ENCODE peak calls at places on chromosomes 4 and X, in five cellular contexts. A is epithelial cell of esophagus, J is tibial artery, S is esophagus squamous epithelium, U is endodermal cell. X is an unnamed sample.

GRCh38 chr4:56247646-56248045 is 139.6 kb downstream of the AASDH start:
- DNase-seq in J (no peak), U (no peak), A (no peak), S (no peak), X (no peak)

GRCh38 chrX:86028681-86029080 is 18.7 kb downstream of the CHM start:
- DNase-seq in U (no peak), S (no peak), J (no peak), A (no peak), X (no peak)

GRCh38 chrX:130171446-130172126 is at the start of gene RAB33A:
- DNase-seq in J (peak; percentile 65), A (peak; percentile 6), U (peak; percentile 75), S (no peak), X (peak; percentile 43)

GRCh38 chrX:19798423-19798822 is 89.0 kb downstream of the SH3KBP1 start:
- DNase-seq in S (no peak), J (no peak), A (no peak), U (no peak), X (no peak)

GRCh38 chr4:1572521-1572920 is 111.6 kb downstream of the FAM53A start:
- DNase-seq in S (no peak), U (peak; percentile 85), J (no peak), A (no peak), X (no peak)

GRCh38 chrX:97294016-97294415 is 410.3 kb downstream of the RPA4 start:
- DNase-seq in A (no peak), J (no peak), U (no peak), S (no peak), X (no peak)

GRCh38 chr4:147674073-147674472 is 9.9 kb downstream of the PRMT9 start:
- DNase-seq in J (no peak), U (no peak), A (no peak), S (no peak), X (no peak)

GRCh38 chrX:44489515-44489914 is 53.1 kb downstream of the FUNDC1 start:
- DNase-seq in U (no peak), J (no peak), S (no peak), A (no peak), X (no peak)

GRCh38 chrX:11481035-11481434 is 184.7 kb downstream of the ARHGAP6 start:
- DNase-seq in J (no peak), A (no peak), U (no peak), S (no peak), X (no peak)

GRCh38 chr4:15373363-15373762 is 54.5 kb upstream of the C1QTNF7 start:
- DNase-seq in U (no peak), A (peak; percentile 25), S (no peak), J (no peak), X (no peak)

GRCh38 chr4:9898596-9899345 is 117.3 kb downstream of the DRD5 start:
- DNase-seq in J (no peak), A (peak; percentile 79), U (peak; percentile 91), S (no peak), X (no peak)

GRCh38 chrX:25178555-25178954 is 162.8 kb upstream of the ARX start:
- DNase-seq in A (no peak), J (no peak), S (no peak), U (no peak), X (no peak)

GRCh38 chr4:17027495-17027894 is 129.1 kb upstream of the LDB2 start:
- DNase-seq in S (no peak), J (no peak), U (no peak), A (peak; percentile 96), X (no peak)

GRCh38 chr4:8700576-8700975 is 108.0 kb downstream of the CPZ start:
- DNase-seq in A (no peak), U (peak; percentile 41), J (peak; percentile 6), S (no peak), X (no peak)

GRCh38 chrX:110086916-110087484 is 84.1 kb downstream of the TMEM164 start:
- DNase-seq in S (no peak), A (peak; percentile 92), J (no peak), U (no peak), X (peak; percentile 41)

GRCh38 chrX:96721398-96721797 is 36.8 kb downstream of the DIAPH2 start:
- DNase-seq in S (no peak), U (no peak), J (no peak), A (no peak), X (no peak)

GRCh38 chr4:154030747-154031146 is 241.9 kb upstream of the SFRP2 start:
- DNase-seq in A (no peak), S (no peak), J (no peak), U (no peak), X (no peak)

GRCh38 chr4:139210486-139210885 is 33.5 kb upstream of the ELF2 start:
- DNase-seq in U (no peak), S (no peak), A (no peak), J (no peak), X (no peak)

GRCh38 chrX:18899796-18900380 is 84.0 kb downstream of the PHKA2 start:
- DNase-seq in U (peak; percentile 68), A (no peak), J (no peak), S (no peak), X (no peak)

GRCh38 chr4:2799971-2800690 is 7.2 kb downstream of the SH3BP2 start:
- DNase-seq in J (peak; percentile 66), A (peak; percentile 39), S (no peak), U (no peak), X (peak; percentile 17)

GRCh38 chr4:128306992-128307581 is 19.5 kb upstream of the PGRMC2 start:
- DNase-seq in A (no peak), J (no peak), U (no peak), S (no peak), X (no peak)

DNA sequence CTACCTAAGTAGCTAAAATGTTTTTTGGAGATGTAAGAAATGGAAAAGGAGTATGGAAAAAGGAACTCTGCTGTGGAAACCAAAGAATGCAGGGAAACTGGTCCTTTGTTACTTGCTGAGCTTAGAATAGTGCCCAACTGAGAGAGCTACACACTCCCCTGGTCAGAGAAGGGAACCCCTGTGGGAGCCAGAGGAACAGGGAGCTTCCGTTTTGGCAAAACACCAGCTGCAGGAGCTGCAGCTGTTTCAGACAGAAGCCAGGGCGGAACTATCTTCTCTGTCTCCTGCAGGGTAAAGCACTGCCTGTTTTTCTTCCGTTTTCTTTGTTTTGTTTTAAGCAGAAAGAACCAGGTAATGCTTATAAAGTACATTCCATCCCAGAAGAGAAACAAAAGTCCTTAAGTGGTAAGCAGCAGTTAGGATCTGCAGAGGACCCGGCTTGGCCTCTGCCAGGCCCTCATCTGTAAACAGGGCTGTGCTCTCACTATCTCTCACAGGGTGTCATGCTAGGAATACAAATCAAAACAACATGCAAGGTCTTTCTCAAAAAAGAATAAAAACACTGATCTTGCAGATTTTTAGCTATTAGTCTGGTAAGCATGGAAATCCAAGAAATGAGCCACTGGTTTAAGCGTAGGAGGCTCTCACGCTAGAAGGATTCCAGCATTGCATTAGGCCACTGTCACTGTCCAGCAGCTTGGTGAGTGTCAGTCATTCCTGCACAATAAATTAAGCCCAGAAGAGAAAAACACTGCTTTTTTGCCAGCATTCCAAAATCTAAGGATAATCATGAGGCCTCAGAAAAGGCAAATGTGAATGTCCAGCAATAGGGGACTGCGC is 76.1 kb downstream of the CHST7 start:
- DNase-seq in S (no peak), U (peak; percentile 70), A (no peak), J (no peak), X (peak; percentile 79)
- H3K4me3 ChIP-seq in S (no peak overlapping the region), U (no peak overlapping the region), A (no peak overlapping the region), J (no peak overlapping the region), X (no peak overlapping the region)

DNA sequence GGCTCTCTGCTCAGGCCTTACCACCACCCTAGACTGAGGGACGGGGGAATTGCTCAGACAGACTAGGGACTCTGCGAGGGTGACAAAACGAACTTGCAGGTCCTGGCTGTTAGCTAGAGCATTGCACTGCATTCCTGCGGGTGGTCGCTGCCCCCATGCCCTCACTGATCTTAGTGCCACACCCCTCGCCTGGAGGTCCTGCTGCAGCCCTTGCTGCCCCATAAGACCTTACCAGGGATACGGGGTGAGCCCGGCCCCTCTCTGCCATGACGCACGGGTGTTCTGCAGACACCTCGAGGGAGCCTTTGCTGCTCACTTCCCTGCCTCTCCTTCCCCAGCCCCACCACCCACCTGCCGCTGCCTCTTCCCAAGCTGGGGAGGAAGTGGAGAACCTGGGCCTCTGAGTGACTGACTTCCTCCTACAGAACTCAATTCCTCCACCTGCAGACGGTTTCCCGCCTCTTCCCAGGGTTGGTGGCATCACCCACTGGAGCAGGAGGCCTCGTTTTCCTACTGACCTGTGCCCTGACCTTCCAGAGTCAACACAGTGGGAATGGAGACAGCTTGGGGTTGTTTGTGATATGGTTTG is 19.8 kb upstream of the TBC1D14 start:
- DNase-seq in A (no peak), U (no peak), J (no peak), S (no peak), X (no peak)
- H3K4me3 ChIP-seq in A (no peak overlapping the region), U (no peak overlapping the region), J (no peak overlapping the region), S (no peak overlapping the region), X (no peak overlapping the region)

GRCh38 chr4:53105313-53105712 is 243.2 kb downstream of the RASL11B start:
- DNase-seq in S (no peak), A (no peak), J (no peak), U (peak; percentile 46), X (no peak)

GRCh38 chr4:53103489-53103888 is 241.4 kb downstream of the RASL11B start:
- DNase-seq in J (no peak), U (no peak), S (no peak), A (no peak), X (no peak)

GRCh38 chr4:53098681-53099121 is 236.6 kb downstream of the RASL11B start:
- DNase-seq in J (no peak), A (peak; percentile 85), S (no peak), U (no peak), X (no peak)

GRCh38 chr4:53100801-53101581 is 238.9 kb downstream of the RASL11B start:
- DNase-seq in U (no peak), A (peak; percentile 56), J (no peak), S (no peak), X (no peak)
- H3K4me3 ChIP-seq in U (no peak overlapping the region), A (no peak overlapping the region), J (no peak overlapping the region), S (no peak overlapping the region), X (no peak overlapping the region)

GRCh38 chrX:56783450-56783831 is 54.4 kb downstream of the NBDY start:
- DNase-seq in A (no peak), S (no peak), J (no peak), U (peak; percentile 68), X (no peak)
- H3K4me3 ChIP-seq in A (no peak overlapping the region), S (peak overlapping the region; percentile 64), J (no peak overlapping the region), U (no peak overlapping the region), X (no peak overlapping the region)

X was measured in HL-60.